ENCODE peak calls at places on chromosomes 4 and X, in four cellular contexts. M, U, N and W are unnamed samples.

GRCh38 chr4:61202100-61202637 is 2.0 kb downstream of the ADGRL3 start:
- DNase-seq in N (no peak), U (no peak), M (no peak), W (no peak)

GRCh38 chr4:113921089-113921842 is 58.2 kb downstream of the ARSJ start:
- DNase-seq in N (no peak), U (no peak), M (no peak), W (no peak)

GRCh38 chr4:7368296-7368695 is 66.4 kb downstream of the PSAPL1 start:
- DNase-seq in N (no peak), M (no peak), U (no peak), W (no peak)

GRCh38 chr4:10123227-10124101 is 6.9 kb upstream of the WDR1 start:
- DNase-seq in U (no peak), N (peak), M (no peak), W (no peak)

GRCh38 chrX:109934434-109934833 is 68.5 kb upstream of the TMEM164 start:
- DNase-seq in N (no peak), M (no peak), U (no peak), W (no peak)

GRCh38 chrX:22340022-22340616 is 67.4 kb downstream of the CBLL2 start:
- DNase-seq in N (no peak), U (no peak), M (no peak), W (no peak)

GRCh38 chrX:3598696-3599095 is 114.8 kb downstream of the PRKX start:
- DNase-seq in U (no peak), M (no peak), N (no peak), W (no peak)

GRCh38 chr4:99205104-99205979 is 13.7 kb downstream of the ADH6 start:
- DNase-seq in N (peak), M (no peak), U (no peak), W (no peak)

GRCh38 chr4:185011408-185011807 is 6.9 kb upstream of the HELT start:
- DNase-seq in N (peak), U (no peak), M (no peak), W (no peak)

GRCh38 chr4:54230479-54231418 is 1.7 kb downstream of the PDGFRA start:
- DNase-seq in M (no peak), N (no peak), U (no peak), W (no peak)

GRCh38 chr4:152102184-152103000 is 341.6 kb upstream of the GATB start:
- DNase-seq in U (peak), M (no peak), N (peak), W (no peak)

GRCh38 chr4:3663791-3664190 is 102.4 kb upstream of the ADRA2C start:
- DNase-seq in N (no peak), M (no peak), U (no peak), W (no peak)

GRCh38 chr4:94551616-94552564 is 100.1 kb downstream of the PDLIM5 start:
- DNase-seq in M (no peak), N (no peak), U (no peak), W (no peak)

GRCh38 chr4:41142946-41143720 is 71.2 kb downstream of the APBB2 start:
- DNase-seq in M (no peak), N (no peak), U (no peak), W (no peak)

GRCh38 chrX:40099046-40099968 is 1.5 kb upstream of the BCOR start:
- DNase-seq in N (no peak), U (no peak), M (peak), W (peak)

GRCh38 chr4:2685541-2685940 is 70.6 kb downstream of the TNIP2 start:
- DNase-seq in N (no peak), U (no peak), M (no peak), W (no peak)

GRCh38 chrX:104343408-104344129 is 88.8 kb upstream of the ESX1 start:
- DNase-seq in N (peak), U (peak), M (peak), W (peak)

GRCh38 chrX:52082578-52082977 is 13.6 kb upstream of the MAGED4B start:
- DNase-seq in N (no peak), U (no peak), M (no peak), W (no peak)

GRCh38 chr4:137749466-137749865 is 217.2 kb upstream of the PCDH18 start:
- DNase-seq in U (no peak), M (no peak), N (no peak), W (no peak)

GRCh38 chr4:68272860-68273259 is 27.4 kb upstream of the TMPRSS11B start:
- DNase-seq in U (no peak), M (no peak), N (no peak), W (no peak)

GRCh38 chr4:177356191-177356590 is 46.5 kb downstream of the NEIL3 start:
- DNase-seq in M (no peak), U (no peak), N (no peak), W (no peak)

GRCh38 chr4:26069218-26069617 is 155.2 kb downstream of the SMIM20 start:
- DNase-seq in N (peak), U (no peak), M (peak), W (no peak)

GRCh38 chrX:145405012-145405411 is 157.7 kb downstream of the SPANXN1 start:
- DNase-seq in M (peak), U (peak), N (peak), W (no peak)
- TF ChIP-seq SIN3A in M (no peak), U (no peak), N (no peak), W (no peak)

DNA sequence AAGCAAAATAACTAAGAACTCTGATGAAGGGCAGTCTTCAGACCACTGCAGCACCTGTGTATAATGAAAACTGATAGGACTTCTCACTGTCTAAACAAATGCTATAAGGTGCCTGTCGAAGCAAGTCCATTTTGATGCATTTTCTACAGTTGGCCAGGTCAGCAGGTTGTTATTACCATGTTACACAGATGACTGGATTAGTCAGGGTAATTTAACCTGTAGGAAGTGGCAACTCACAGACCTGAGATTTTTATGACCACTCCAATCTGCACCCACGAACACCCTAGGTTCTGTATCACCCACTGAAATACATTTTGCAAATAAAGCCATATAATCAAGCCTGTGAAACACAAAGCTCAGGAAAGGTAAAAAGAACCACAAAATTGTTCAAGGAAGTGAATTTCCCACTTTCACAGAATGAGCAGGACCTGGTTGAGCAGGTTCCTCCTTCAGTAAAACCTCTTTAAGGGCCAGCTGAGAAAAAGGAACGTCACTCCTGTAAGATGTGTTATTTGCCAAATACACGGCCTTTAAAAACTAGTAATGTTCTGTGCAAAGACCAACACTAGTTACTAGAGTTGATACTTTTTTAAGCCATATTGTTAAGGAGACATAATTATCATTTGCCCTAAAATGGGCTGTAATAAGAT is 12.7 kb downstream of the MAML3 start:
- DNase-seq in N (no peak), M (no peak), U (no peak), W (no peak)
- TF ChIP-seq SIN3A in N (no peak), M (no peak), U (no peak), W (no peak)

DNA sequence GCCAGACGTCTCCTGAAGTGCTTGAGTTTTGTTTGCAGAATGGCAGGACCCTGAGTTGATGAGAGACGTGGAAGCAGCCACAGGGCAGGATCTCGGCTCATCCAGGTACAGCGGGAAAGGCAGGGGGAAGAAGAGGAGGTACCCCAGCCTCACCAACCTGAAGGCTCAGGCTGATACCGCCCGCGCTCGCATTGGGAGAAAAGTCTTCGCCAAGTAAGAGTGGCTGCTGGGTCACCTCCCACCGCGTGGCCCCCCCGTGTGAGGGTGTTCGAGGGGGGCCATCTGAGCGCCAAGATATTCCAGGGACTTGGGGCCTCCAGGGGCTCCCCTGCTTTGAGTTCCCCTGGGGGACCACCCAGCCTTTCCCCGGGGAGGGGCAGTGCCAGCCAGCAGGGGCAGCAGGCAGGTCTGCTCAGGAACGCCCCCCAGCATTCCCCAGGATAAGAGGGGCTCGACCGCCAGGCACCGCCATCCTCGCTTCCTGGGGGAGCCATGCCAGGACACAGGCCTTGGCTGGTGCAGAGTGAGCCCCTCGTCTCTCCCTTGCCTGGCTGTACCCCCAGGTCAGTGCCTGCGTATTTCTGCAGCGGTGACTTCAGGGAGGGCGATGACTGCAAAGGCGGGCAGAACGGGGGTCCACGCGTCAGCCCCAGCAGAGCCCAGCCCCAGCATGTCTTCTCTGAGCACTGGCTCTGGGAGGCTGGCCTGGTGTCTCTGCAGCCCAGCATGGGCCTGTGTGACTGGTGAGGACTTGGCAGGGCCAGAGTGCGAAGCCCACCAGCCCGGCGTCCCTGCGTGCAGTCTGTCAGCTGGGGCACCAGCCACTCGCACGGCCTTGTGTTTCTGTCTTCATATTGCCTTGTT is 22.3 kb downstream of the NKX1-1 start:
- DNase-seq in U (no peak), M (no peak), N (no peak), W (no peak)
- TF ChIP-seq SIN3A in U (no peak), M (no peak), N (no peak), W (no peak)

GRCh38 chr4:101114936-101115372 is 232.4 kb downstream of the PPP3CA start:
- DNase-seq in U (peak), M (no peak), N (peak), W (no peak)
- TF ChIP-seq SIN3A in U (no peak), M (no peak), N (no peak), W (no peak)

DNA sequence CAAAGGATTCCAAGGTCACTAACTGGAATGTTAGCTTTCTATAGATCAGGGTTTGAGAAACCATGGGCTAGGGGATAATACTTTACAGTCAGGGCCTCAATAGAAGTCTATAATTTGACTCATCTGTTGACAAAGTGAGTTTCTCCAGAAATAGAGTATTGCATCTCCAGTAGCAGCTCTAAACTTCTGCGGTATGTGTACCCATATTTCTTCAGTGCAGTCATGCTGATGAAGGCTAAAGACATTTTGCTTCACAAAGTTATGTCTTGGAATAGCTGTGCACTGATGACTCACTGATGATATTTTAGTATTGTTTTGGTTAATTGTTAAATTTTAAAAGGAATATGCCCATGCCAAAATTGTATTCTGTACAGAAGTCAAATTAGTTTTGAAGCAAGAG is 464.9 kb upstream of the AMOT start:
- DNase-seq in M (no peak), N (no peak), U (no peak), W (no peak)
- TF ChIP-seq SIN3A in M (no peak), N (no peak), U (no peak), W (no peak)

DNA sequence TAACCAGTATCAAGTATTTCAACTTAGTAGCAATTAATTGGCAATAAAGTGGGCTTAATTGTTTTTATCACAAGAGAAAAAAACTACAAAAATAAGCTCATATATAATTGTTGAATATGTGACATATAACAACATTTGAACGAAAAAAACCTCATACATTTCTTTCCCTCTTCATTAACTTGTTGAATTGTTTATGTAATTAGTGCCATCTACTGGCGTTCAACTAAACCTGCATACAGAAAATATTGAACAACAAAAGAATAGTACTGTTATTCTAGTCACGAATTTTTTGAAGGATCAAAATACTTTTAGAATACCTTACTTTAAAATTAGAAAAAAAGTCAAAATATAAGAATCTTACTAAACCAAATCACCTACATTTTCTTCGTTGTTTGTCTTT is 586.5 kb upstream of the FTHL17 start:
- DNase-seq in U (peak), N (peak), M (peak), W (no peak)
- TF ChIP-seq SIN3A in U (no peak), N (no peak), M (no peak), W (no peak)

DNA sequence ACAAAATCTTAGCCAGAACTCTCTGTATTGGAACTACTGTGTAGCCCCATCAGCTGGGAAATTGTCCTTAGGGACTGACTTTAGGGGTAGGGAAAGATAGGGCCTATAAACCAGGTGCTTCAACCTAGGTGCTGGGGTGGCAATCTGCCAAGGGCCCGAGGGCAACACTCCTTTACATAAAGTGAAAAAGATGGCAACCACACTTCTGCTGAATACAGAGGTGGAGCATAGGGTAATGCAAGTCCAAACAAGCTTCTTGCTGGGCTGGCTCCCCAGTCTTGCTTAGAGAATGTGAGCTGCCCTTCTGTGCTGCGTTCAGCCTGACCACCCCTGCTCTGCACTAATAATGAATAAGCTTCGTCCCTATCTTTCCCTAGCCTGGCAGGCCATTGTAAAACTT is 9.8 kb downstream of the ZBTB33 start:
- DNase-seq in N (no peak), M (no peak), U (no peak), W (no peak)
- TF ChIP-seq SIN3A in N (no peak), M (no peak), U (no peak), W (no peak)